ENCODE peak calls at places on chromosome X, in four cellular contexts. N, R, F and Q are unnamed samples.

GRCh38 chrX:5936438-5936837 is 292.2 kb downstream of the NLGN4X start:
- DNase-seq in N (no peak), R (no peak), F (no peak), Q (no peak)

GRCh38 chrX:112947981-112948380 is 107.3 kb upstream of the AMOT start:
- DNase-seq in N (no peak), R (no peak), F (no peak), Q (no peak)

GRCh38 chrX:42988700-42989099 is 210.7 kb upstream of the PPP1R2C start:
- DNase-seq in N (no peak), R (no peak), F (no peak), Q (no peak)

GRCh38 chrX:134936542-134936941 is 54.2 kb upstream of the SMIM10 start:
- DNase-seq in N (no peak), R (no peak), F (no peak), Q (no peak)

GRCh38 chrX:103404225-103405008 is 28.1 kb downstream of the BEX3 start:
- DNase-seq in N (peak; percentile 52), R (peak; percentile 78), F (peak; percentile 50), Q (peak; percentile 53)

GRCh38 chrX:46044486-46044885 is 500.7 kb downstream of the ZNF674 start:
- DNase-seq in N (no peak), R (no peak), F (no peak), Q (no peak)

GRCh38 chrX:103464071-103464773 is 55.1 kb downstream of the RAB40A start:
- DNase-seq in N (peak; percentile 22), R (peak; percentile 42), F (peak; percentile 3), Q (peak; percentile 21)

GRCh38 chrX:96453139-96453538 is 231.5 kb upstream of the DIAPH2 start:
- DNase-seq in N (peak; percentile 4), R (no peak), F (no peak), Q (peak; percentile 5)

GRCh38 chrX:110965409-110965808 is 130.6 kb upstream of the PAK3 start:
- DNase-seq in N (no peak), R (no peak), F (no peak), Q (no peak)

GRCh38 chrX:154029439-154029838 is 9.7 kb upstream of the IRAK1 start:
- DNase-seq in N (no peak), R (no peak), F (no peak), Q (no peak)

GRCh38 chrX:14039344-14039743 is 9.7 kb upstream of the GEMIN8 start:
- DNase-seq in N (peak; percentile 28), R (peak; percentile 66), F (peak; percentile 56), Q (peak; percentile 53)

GRCh38 chrX:57137481-57137880 is 284 bp upstream of the SPIN2A start:
- DNase-seq in N (no peak), R (no peak), F (no peak), Q (no peak)

GRCh38 chrX:110394653-110395052 is 36.0 kb downstream of the RTL9 start:
- DNase-seq in N (no peak), R (no peak), F (no peak), Q (no peak)

GRCh38 chrX:39640866-39641265 is 456.9 kb downstream of the BCOR start:
- DNase-seq in N (no peak), R (no peak), F (no peak), Q (no peak)
- TF ChIP-seq CTCF in N (no peak), R (no peak), F (no peak), Q (no peak)

GRCh38 chrX:40922307-40922706 is 162.9 kb upstream of the USP9X start:
- DNase-seq in N (no peak), R (no peak), F (no peak), Q (no peak)
- TF ChIP-seq CTCF in N (no peak), R (no peak), F (peak; percentile 54), Q (peak; percentile 28)

GRCh38 chrX:120087289-120088017 is 10.0 kb upstream of the RHOXF2B start:
- DNase-seq in N (no peak), R (no peak), F (no peak), Q (no peak)

GRCh38 chrX:120090208-120090607 is 12.7 kb upstream of the RHOXF2B start:
- DNase-seq in N (no peak), R (no peak), F (no peak), Q (no peak)
- TF ChIP-seq CTCF in N (no peak), R (no peak), F (no peak), Q (peak; percentile 17)

GRCh38 chrX:41010188-41010846 is 74.9 kb upstream of the USP9X start:
- DNase-seq in N (peak; percentile 24), R (peak; percentile 89), F (no peak), Q (peak; percentile 40)
- TF ChIP-seq CTCF in N (no peak), R (no peak), F (peak; percentile 29), Q (no peak)